ENCODE peak calls at places on chromosomes 6 and 20, in seven cellular contexts. One of them, this sample, is unnamed.
A peak's percentile ranks its signal among the peaks of the same experiment; 100 is the strongest.

GRCh38 chr6:133568970-133569889 is 319.7 kb upstream of the TCF21 start:
- DNase-seq in astrocyte of the spinal cord: peak; percentile 82
- DNase-seq in NB4: peak; percentile 25
- DNase-seq in CD4-positive, alpha-beta memory T cell: no peak
- DNase-seq in body of pancreas: peak; percentile 21
- DNase-seq in RWPE2: peak; percentile 86
- DNase-seq in adrenal gland: peak; percentile 17
- DNase-seq in this sample: no peak

GRCh38 chr6:98416027-98416426 is 418.3 kb upstream of the POU3F2 start:
- DNase-seq in astrocyte of the spinal cord: no peak
- DNase-seq in RWPE2: no peak
- DNase-seq in body of pancreas: no peak
- DNase-seq in NB4: no peak
- DNase-seq in adrenal gland: no peak
- DNase-seq in CD4-positive, alpha-beta memory T cell: no peak
- DNase-seq in this sample: no peak

GRCh38 chr6:125577263-125577662 is 172.2 kb upstream of the HEY2 start:
- DNase-seq in RWPE2: no peak
- DNase-seq in adrenal gland: no peak
- DNase-seq in CD4-positive, alpha-beta memory T cell: no peak
- DNase-seq in astrocyte of the spinal cord: no peak
- DNase-seq in NB4: no peak
- DNase-seq in body of pancreas: no peak
- DNase-seq in this sample: no peak

GRCh38 chr6:19535351-19535750 is 301.8 kb upstream of the ID4 start:
- DNase-seq in body of pancreas: peak; percentile 15
- DNase-seq in NB4: no peak
- DNase-seq in adrenal gland: no peak
- DNase-seq in RWPE2: no peak
- DNase-seq in CD4-positive, alpha-beta memory T cell: no peak
- DNase-seq in astrocyte of the spinal cord: no peak
- DNase-seq in this sample: no peak

GRCh38 chr6:45921703-45922270 is 93.9 kb downstream of the CLIC5 start:
- DNase-seq in body of pancreas: no peak
- DNase-seq in NB4: no peak
- DNase-seq in adrenal gland: no peak
- DNase-seq in astrocyte of the spinal cord: peak; percentile 27
- DNase-seq in CD4-positive, alpha-beta memory T cell: no peak
- DNase-seq in RWPE2: no peak
- DNase-seq in this sample: no peak

GRCh38 chr20:47379433-47380150 is 23.1 kb upstream of the ZMYND8 start:
- DNase-seq in RWPE2: no peak
- DNase-seq in astrocyte of the spinal cord: peak; percentile 73
- DNase-seq in CD4-positive, alpha-beta memory T cell: no peak
- DNase-seq in NB4: no peak
- DNase-seq in body of pancreas: no peak
- DNase-seq in adrenal gland: no peak
- DNase-seq in this sample: no peak

GRCh38 chr20:48326868-48327267 is 500.9 kb downstream of the PREX1 start:
- DNase-seq in RWPE2: peak; percentile 68
- DNase-seq in adrenal gland: peak; percentile 86
- DNase-seq in body of pancreas: no peak
- DNase-seq in NB4: no peak
- DNase-seq in CD4-positive, alpha-beta memory T cell: no peak
- DNase-seq in astrocyte of the spinal cord: no peak
- DNase-seq in this sample: no peak

GRCh38 chr6:15588966-15589634 is 73.7 kb downstream of the DTNBP1 start:
- DNase-seq in CD4-positive, alpha-beta memory T cell: no peak
- DNase-seq in RWPE2: no peak
- DNase-seq in body of pancreas: no peak
- DNase-seq in astrocyte of the spinal cord: peak; percentile 63
- DNase-seq in adrenal gland: no peak
- DNase-seq in NB4: no peak
- DNase-seq in this sample: no peak

GRCh38 chr6:80974579-80974978 is 777.9 kb downstream of the TENT5A start:
- DNase-seq in adrenal gland: no peak
- DNase-seq in RWPE2: no peak
- DNase-seq in astrocyte of the spinal cord: no peak
- DNase-seq in NB4: no peak
- DNase-seq in CD4-positive, alpha-beta memory T cell: no peak
- DNase-seq in body of pancreas: no peak
- DNase-seq in this sample: no peak

GRCh38 chr20:53917145-53918009 is 153.0 kb downstream of the BCAS1 start:
- DNase-seq in body of pancreas: peak; percentile 42
- DNase-seq in RWPE2: no peak
- DNase-seq in astrocyte of the spinal cord: no peak
- DNase-seq in CD4-positive, alpha-beta memory T cell: no peak
- DNase-seq in adrenal gland: peak; percentile 70
- DNase-seq in NB4: peak; percentile 61
- DNase-seq in this sample: no peak

GRCh38 chr6:514396-514973 is 122.9 kb downstream of the IRF4 start:
- DNase-seq in astrocyte of the spinal cord: no peak
- DNase-seq in CD4-positive, alpha-beta memory T cell: no peak
- DNase-seq in RWPE2: no peak
- DNase-seq in NB4: peak; percentile 80
- DNase-seq in body of pancreas: no peak
- DNase-seq in adrenal gland: no peak
- DNase-seq in this sample: no peak

GRCh38 chr6:114297135-114297534 is 45.7 kb downstream of the HS3ST5 start:
- DNase-seq in NB4: no peak
- DNase-seq in astrocyte of the spinal cord: no peak
- DNase-seq in adrenal gland: no peak
- DNase-seq in body of pancreas: no peak
- DNase-seq in CD4-positive, alpha-beta memory T cell: no peak
- DNase-seq in RWPE2: no peak
- DNase-seq in this sample: no peak

GRCh38 chr6:20652276-20652675 is 118.0 kb downstream of the CDKAL1 start:
- DNase-seq in CD4-positive, alpha-beta memory T cell: no peak
- DNase-seq in adrenal gland: no peak
- DNase-seq in NB4: no peak
- DNase-seq in RWPE2: no peak
- DNase-seq in body of pancreas: no peak
- DNase-seq in astrocyte of the spinal cord: no peak
- DNase-seq in this sample: no peak

GRCh38 chr6:81962198-81962597 is 209.7 kb upstream of the TENT5A start:
- DNase-seq in RWPE2: no peak
- DNase-seq in astrocyte of the spinal cord: no peak
- DNase-seq in body of pancreas: no peak
- DNase-seq in CD4-positive, alpha-beta memory T cell: no peak
- DNase-seq in NB4: peak; percentile 71
- DNase-seq in adrenal gland: peak; percentile 5
- DNase-seq in this sample: no peak

GRCh38 chr20:60535211-60535610 is 577.0 kb downstream of the CDH26 start:
- DNase-seq in astrocyte of the spinal cord: no peak
- DNase-seq in body of pancreas: no peak
- DNase-seq in RWPE2: no peak
- DNase-seq in NB4: no peak
- DNase-seq in adrenal gland: no peak
- DNase-seq in CD4-positive, alpha-beta memory T cell: no peak
- DNase-seq in this sample: no peak

GRCh38 chr20:52191436-52192295 is at the start of gene ZFP64:
- DNase-seq in NB4: peak; percentile 86
- DNase-seq in astrocyte of the spinal cord: peak; percentile 83
- DNase-seq in body of pancreas: peak; percentile 82
- DNase-seq in adrenal gland: peak; percentile 68
- DNase-seq in CD4-positive, alpha-beta memory T cell: peak; percentile 83
- DNase-seq in RWPE2: peak; percentile 93
- DNase-seq in this sample: peak; percentile 59

GRCh38 chr20:58840816-58841538 is 9.7 kb downstream of the GNAS-AS1 start:
- DNase-seq in astrocyte of the spinal cord: no peak
- DNase-seq in CD4-positive, alpha-beta memory T cell: no peak
- DNase-seq in RWPE2: no peak
- DNase-seq in body of pancreas: no peak
- DNase-seq in adrenal gland: no peak
- DNase-seq in NB4: no peak
- DNase-seq in this sample: no peak
- H3K4me3 ChIP-seq in astrocyte of the spinal cord: no peak overlapping the region
- H3K4me3 ChIP-seq in CD4-positive, alpha-beta memory T cell: no peak overlapping the region
- H3K4me3 ChIP-seq in RWPE2: no peak overlapping the region
- H3K4me3 ChIP-seq in body of pancreas: no peak overlapping the region
- H3K4me3 ChIP-seq in adrenal gland: no peak overlapping the region
- H3K4me3 ChIP-seq in NB4: no peak overlapping the region
- H3K4me3 ChIP-seq in this sample: no peak overlapping the region

GRCh38 chr20:44616604-44616964 is 34.2 kb downstream of the PKIG start:
- DNase-seq in astrocyte of the spinal cord: no peak
- DNase-seq in adrenal gland: no peak
- DNase-seq in CD4-positive, alpha-beta memory T cell: no peak
- DNase-seq in body of pancreas: no peak
- DNase-seq in NB4: no peak
- DNase-seq in RWPE2: peak; percentile 73
- DNase-seq in this sample: no peak
- H3K4me3 ChIP-seq in astrocyte of the spinal cord: no peak overlapping the region
- H3K4me3 ChIP-seq in adrenal gland: no peak overlapping the region
- H3K4me3 ChIP-seq in CD4-positive, alpha-beta memory T cell: no peak overlapping the region
- H3K4me3 ChIP-seq in body of pancreas: no peak overlapping the region
- H3K4me3 ChIP-seq in NB4: no peak overlapping the region
- H3K4me3 ChIP-seq in RWPE2: no peak overlapping the region
- H3K4me3 ChIP-seq in this sample: no peak overlapping the region

DNA sequence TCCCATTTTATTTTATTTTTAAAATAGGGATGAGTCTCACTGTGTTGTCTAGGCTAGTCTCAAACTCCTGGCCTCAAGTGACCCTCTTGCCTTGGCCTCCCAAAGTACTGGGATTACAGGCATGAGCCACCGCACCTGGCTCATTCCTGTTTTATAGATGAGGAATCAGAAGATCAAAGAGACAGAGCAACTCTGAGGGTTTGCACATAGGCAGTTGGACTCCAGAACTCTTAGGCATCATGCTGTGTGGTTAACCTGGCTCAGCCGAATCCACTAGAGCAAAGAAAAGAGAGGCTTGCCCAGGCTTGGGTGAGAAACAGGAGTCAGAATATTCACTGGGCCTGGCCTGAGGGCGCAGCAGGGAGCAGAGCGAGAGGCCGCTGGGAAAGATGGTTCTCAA is 9.4 kb downstream of the MYH7B start:
- DNase-seq in CD4-positive, alpha-beta memory T cell: no peak
- DNase-seq in NB4: no peak
- DNase-seq in astrocyte of the spinal cord: no peak
- DNase-seq in body of pancreas: no peak
- DNase-seq in RWPE2: peak; percentile 70
- DNase-seq in adrenal gland: no peak
- DNase-seq in this sample: no peak
- H3K4me3 ChIP-seq in CD4-positive, alpha-beta memory T cell: no peak overlapping the region
- H3K4me3 ChIP-seq in NB4: no peak overlapping the region
- H3K4me3 ChIP-seq in astrocyte of the spinal cord: no peak overlapping the region
- H3K4me3 ChIP-seq in body of pancreas: no peak overlapping the region
- H3K4me3 ChIP-seq in RWPE2: no peak overlapping the region
- H3K4me3 ChIP-seq in adrenal gland: no peak overlapping the region
- H3K4me3 ChIP-seq in this sample: no peak overlapping the region

DNA sequence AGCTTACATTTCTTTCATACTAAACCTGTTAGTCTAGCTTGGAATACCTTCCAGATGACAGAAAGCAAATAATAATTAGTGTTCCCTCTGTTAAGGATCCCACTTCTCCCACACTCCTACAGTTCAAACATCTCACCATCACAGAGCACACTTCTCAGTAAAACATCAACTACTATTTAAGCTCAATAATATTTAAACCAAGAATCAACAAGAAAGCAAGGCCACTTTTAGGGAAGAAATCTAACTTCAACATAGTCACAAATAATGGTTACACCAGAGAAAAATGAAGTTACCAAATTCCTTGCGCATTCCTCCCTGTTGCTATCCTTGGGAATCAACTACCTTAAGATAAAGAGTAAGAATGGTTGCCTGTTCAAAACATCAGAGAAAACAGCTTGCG is 1.6 kb downstream of the SNX14 start:
- DNase-seq in astrocyte of the spinal cord: no peak
- DNase-seq in NB4: no peak
- DNase-seq in adrenal gland: no peak
- DNase-seq in CD4-positive, alpha-beta memory T cell: no peak
- DNase-seq in RWPE2: no peak
- DNase-seq in body of pancreas: no peak
- DNase-seq in this sample: no peak
- H3K4me3 ChIP-seq in astrocyte of the spinal cord: no peak overlapping the region
- H3K4me3 ChIP-seq in NB4: peak overlapping the region; percentile 88
- H3K4me3 ChIP-seq in adrenal gland: no peak overlapping the region
- H3K4me3 ChIP-seq in CD4-positive, alpha-beta memory T cell: no peak overlapping the region
- H3K4me3 ChIP-seq in RWPE2: peak overlapping the region; percentile 55
- H3K4me3 ChIP-seq in body of pancreas: no peak overlapping the region
- H3K4me3 ChIP-seq in this sample: peak overlapping the region; percentile 35

GRCh38 chr6:132511159-132511835 is 1.6 kb downstream of the STX7 start:
- DNase-seq in astrocyte of the spinal cord: no peak
- DNase-seq in adrenal gland: peak; percentile 45
- DNase-seq in NB4: peak; percentile 3
- DNase-seq in RWPE2: no peak
- DNase-seq in body of pancreas: no peak
- DNase-seq in CD4-positive, alpha-beta memory T cell: no peak
- DNase-seq in this sample: no peak
- H3K4me3 ChIP-seq in astrocyte of the spinal cord: peak overlapping the region; percentile 82
- H3K4me3 ChIP-seq in adrenal gland: no peak overlapping the region
- H3K4me3 ChIP-seq in NB4: peak overlapping the region; percentile 81
- H3K4me3 ChIP-seq in RWPE2: peak overlapping the region; percentile 78
- H3K4me3 ChIP-seq in body of pancreas: no peak overlapping the region
- H3K4me3 ChIP-seq in CD4-positive, alpha-beta memory T cell: no peak overlapping the region
- H3K4me3 ChIP-seq in this sample: peak overlapping the region; percentile 93

GRCh38 chr20:62794007-62794724 is 2.1 kb upstream of the MRGBP start:
- DNase-seq in NB4: peak; percentile 99
- DNase-seq in CD4-positive, alpha-beta memory T cell: peak; percentile 93
- DNase-seq in RWPE2: peak; percentile 99
- DNase-seq in body of pancreas: peak; percentile 95
- DNase-seq in astrocyte of the spinal cord: peak; percentile 95
- DNase-seq in adrenal gland: peak; percentile 96
- DNase-seq in this sample: peak; percentile 97
- H3K4me3 ChIP-seq in NB4: peak overlapping the region; percentile 71
- H3K4me3 ChIP-seq in CD4-positive, alpha-beta memory T cell: peak overlapping the region; percentile 78
- H3K4me3 ChIP-seq in RWPE2: peak overlapping the region; percentile 98
- H3K4me3 ChIP-seq in body of pancreas: no peak overlapping the region
- H3K4me3 ChIP-seq in astrocyte of the spinal cord: peak overlapping the region; percentile 55
- H3K4me3 ChIP-seq in adrenal gland: no peak overlapping the region
- H3K4me3 ChIP-seq in this sample: peak overlapping the region; percentile 72

This sample was measured in CD4-positive, CD25-positive, alpha-beta regulatory T cell.